ENCODE peak calls at places on chromosomes 13 and 19, in nine cellular contexts. One of them, this sample, is unnamed.

GRCh38 chr13:29497137-29497654 is 98.3 kb downstream of the SLC7A1 start:
- DNase-seq in DMS 273 treated with DMSO at 0.1 percent for 48 hours: peak; percentile 28
- DNase-seq in NCI-H460: no peak
- DNase-seq in MCF 10A: no peak
- DNase-seq in WTC11: no peak
- DNase-seq in T-helper 9 cell: no peak
- DNase-seq in effector CD4-positive, alpha-beta T cell: no peak
- DNase-seq in MV-4-11: no peak
- DNase-seq in central memory CD4-positive, alpha-beta T cell: no peak
- DNase-seq in this sample: peak; percentile 43

GRCh38 chr19:44592451-44592890 is 20.9 kb upstream of the IGSF23 start:
- DNase-seq in central memory CD4-positive, alpha-beta T cell: no peak
- DNase-seq in WTC11: no peak
- DNase-seq in T-helper 9 cell: no peak
- DNase-seq in MV-4-11: peak; percentile 93
- DNase-seq in MCF 10A: no peak
- DNase-seq in DMS 273 treated with DMSO at 0.1 percent for 48 hours: no peak
- DNase-seq in effector CD4-positive, alpha-beta T cell: no peak
- DNase-seq in NCI-H460: no peak
- DNase-seq in this sample: no peak

GRCh38 chr13:67076378-67076777 is 153.8 kb downstream of the PCDH9 start:
- DNase-seq in effector CD4-positive, alpha-beta T cell: no peak
- DNase-seq in MV-4-11: no peak
- DNase-seq in WTC11: no peak
- DNase-seq in central memory CD4-positive, alpha-beta T cell: no peak
- DNase-seq in NCI-H460: no peak
- DNase-seq in DMS 273 treated with DMSO at 0.1 percent for 48 hours: no peak
- DNase-seq in MCF 10A: no peak
- DNase-seq in T-helper 9 cell: no peak
- DNase-seq in this sample: no peak

GRCh38 chr19:40089462-40089861 is 1.3 kb downstream of the ZNF780A start:
- DNase-seq in WTC11: no peak
- DNase-seq in MV-4-11: no peak
- DNase-seq in T-helper 9 cell: no peak
- DNase-seq in MCF 10A: peak; percentile 0
- DNase-seq in central memory CD4-positive, alpha-beta T cell: no peak
- DNase-seq in DMS 273 treated with DMSO at 0.1 percent for 48 hours: no peak
- DNase-seq in effector CD4-positive, alpha-beta T cell: no peak
- DNase-seq in NCI-H460: no peak
- DNase-seq in this sample: no peak

GRCh38 chr13:81686877-81687276 is 1346.0 kb upstream of the SPRY2 start:
- DNase-seq in MCF 10A: peak; percentile 77
- DNase-seq in NCI-H460: no peak
- DNase-seq in DMS 273 treated with DMSO at 0.1 percent for 48 hours: no peak
- DNase-seq in central memory CD4-positive, alpha-beta T cell: no peak
- DNase-seq in effector CD4-positive, alpha-beta T cell: no peak
- DNase-seq in WTC11: no peak
- DNase-seq in T-helper 9 cell: no peak
- DNase-seq in MV-4-11: no peak
- DNase-seq in this sample: no peak

GRCh38 chr13:92259523-92259922 is 861.1 kb downstream of the GPC5 start:
- DNase-seq in central memory CD4-positive, alpha-beta T cell: no peak
- DNase-seq in MCF 10A: peak; percentile 13
- DNase-seq in DMS 273 treated with DMSO at 0.1 percent for 48 hours: no peak
- DNase-seq in MV-4-11: no peak
- DNase-seq in WTC11: no peak
- DNase-seq in effector CD4-positive, alpha-beta T cell: no peak
- DNase-seq in T-helper 9 cell: no peak
- DNase-seq in NCI-H460: no peak
- DNase-seq in this sample: no peak

GRCh38 chr19:51338563-51339312 is 3.2 kb downstream of the VSIG10L start:
- DNase-seq in NCI-H460: peak; percentile 70
- DNase-seq in effector CD4-positive, alpha-beta T cell: peak; percentile 78
- DNase-seq in MV-4-11: peak; percentile 71
- DNase-seq in MCF 10A: peak; percentile 83
- DNase-seq in DMS 273 treated with DMSO at 0.1 percent for 48 hours: peak; percentile 61
- DNase-seq in central memory CD4-positive, alpha-beta T cell: peak; percentile 75
- DNase-seq in T-helper 9 cell: peak; percentile 83
- DNase-seq in WTC11: peak; percentile 91
- DNase-seq in this sample: peak; percentile 92

GRCh38 chr13:110233682-110234280 is 73.2 kb downstream of the COL4A1 start:
- DNase-seq in WTC11: no peak
- DNase-seq in T-helper 9 cell: no peak
- DNase-seq in NCI-H460: no peak
- DNase-seq in MCF 10A: no peak
- DNase-seq in central memory CD4-positive, alpha-beta T cell: no peak
- DNase-seq in DMS 273 treated with DMSO at 0.1 percent for 48 hours: no peak
- DNase-seq in MV-4-11: no peak
- DNase-seq in effector CD4-positive, alpha-beta T cell: no peak
- DNase-seq in this sample: no peak

GRCh38 chr19:30341646-30342201 is 30.5 kb upstream of the ZNF536 start:
- DNase-seq in MCF 10A: no peak
- DNase-seq in DMS 273 treated with DMSO at 0.1 percent for 48 hours: no peak
- DNase-seq in NCI-H460: no peak
- DNase-seq in WTC11: no peak
- DNase-seq in central memory CD4-positive, alpha-beta T cell: no peak
- DNase-seq in T-helper 9 cell: no peak
- DNase-seq in MV-4-11: no peak
- DNase-seq in effector CD4-positive, alpha-beta T cell: no peak
- DNase-seq in this sample: no peak

GRCh38 chr13:75482070-75482819 is at the start of gene TBC1D4:
- DNase-seq in MCF 10A: peak; percentile 92
- DNase-seq in DMS 273 treated with DMSO at 0.1 percent for 48 hours: peak; percentile 78
- DNase-seq in NCI-H460: peak; percentile 91
- DNase-seq in central memory CD4-positive, alpha-beta T cell: peak; percentile 22
- DNase-seq in WTC11: peak; percentile 93
- DNase-seq in T-helper 9 cell: peak; percentile 25
- DNase-seq in effector CD4-positive, alpha-beta T cell: peak; percentile 22
- DNase-seq in MV-4-11: peak; percentile 80
- DNase-seq in this sample: peak; percentile 85

GRCh38 chr13:42272776-42273175 is 824 bp downstream of the AKAP11 start:
- DNase-seq in NCI-H460: no peak
- DNase-seq in central memory CD4-positive, alpha-beta T cell: peak; percentile 26
- DNase-seq in MV-4-11: no peak
- DNase-seq in effector CD4-positive, alpha-beta T cell: no peak
- DNase-seq in WTC11: no peak
- DNase-seq in T-helper 9 cell: no peak
- DNase-seq in MCF 10A: no peak
- DNase-seq in DMS 273 treated with DMSO at 0.1 percent for 48 hours: no peak
- DNase-seq in this sample: no peak

GRCh38 chr13:59750860-59751259 is 412.9 kb downstream of the DIAPH3 start:
- DNase-seq in T-helper 9 cell: no peak
- DNase-seq in WTC11: peak; percentile 49
- DNase-seq in MCF 10A: no peak
- DNase-seq in NCI-H460: no peak
- DNase-seq in DMS 273 treated with DMSO at 0.1 percent for 48 hours: peak; percentile 69
- DNase-seq in effector CD4-positive, alpha-beta T cell: no peak
- DNase-seq in MV-4-11: no peak
- DNase-seq in central memory CD4-positive, alpha-beta T cell: no peak
- DNase-seq in this sample: peak; percentile 59

GRCh38 chr13:26474286-26474685 is 83.2 kb upstream of the WASF3 start:
- DNase-seq in WTC11: no peak
- DNase-seq in T-helper 9 cell: no peak
- DNase-seq in NCI-H460: no peak
- DNase-seq in DMS 273 treated with DMSO at 0.1 percent for 48 hours: no peak
- DNase-seq in MCF 10A: no peak
- DNase-seq in MV-4-11: no peak
- DNase-seq in central memory CD4-positive, alpha-beta T cell: no peak
- DNase-seq in effector CD4-positive, alpha-beta T cell: no peak
- DNase-seq in this sample: no peak

GRCh38 chr13:58620171-58620570 is 988.6 kb downstream of the PCDH17 start:
- DNase-seq in DMS 273 treated with DMSO at 0.1 percent for 48 hours: no peak
- DNase-seq in WTC11: no peak
- DNase-seq in MV-4-11: no peak
- DNase-seq in T-helper 9 cell: no peak
- DNase-seq in MCF 10A: no peak
- DNase-seq in NCI-H460: no peak
- DNase-seq in central memory CD4-positive, alpha-beta T cell: no peak
- DNase-seq in effector CD4-positive, alpha-beta T cell: no peak
- DNase-seq in this sample: no peak

GRCh38 chr13:94063096-94063495 is 416.4 kb downstream of the DCT start:
- DNase-seq in DMS 273 treated with DMSO at 0.1 percent for 48 hours: no peak
- DNase-seq in WTC11: no peak
- DNase-seq in T-helper 9 cell: no peak
- DNase-seq in central memory CD4-positive, alpha-beta T cell: no peak
- DNase-seq in MCF 10A: no peak
- DNase-seq in effector CD4-positive, alpha-beta T cell: no peak
- DNase-seq in NCI-H460: no peak
- DNase-seq in MV-4-11: no peak
- DNase-seq in this sample: no peak

GRCh38 chr13:43085545-43085944 is 62.2 kb downstream of the DNAJC15 start:
- DNase-seq in DMS 273 treated with DMSO at 0.1 percent for 48 hours: peak; percentile 80
- DNase-seq in T-helper 9 cell: no peak
- DNase-seq in NCI-H460: peak; percentile 27
- DNase-seq in central memory CD4-positive, alpha-beta T cell: no peak
- DNase-seq in MCF 10A: peak; percentile 46
- DNase-seq in MV-4-11: no peak
- DNase-seq in WTC11: no peak
- DNase-seq in effector CD4-positive, alpha-beta T cell: no peak
- DNase-seq in this sample: no peak

GRCh38 chr19:54041969-54042606 is 21.6 kb downstream of the VSTM1 start:
- DNase-seq in DMS 273 treated with DMSO at 0.1 percent for 48 hours: no peak
- DNase-seq in WTC11: no peak
- DNase-seq in effector CD4-positive, alpha-beta T cell: no peak
- DNase-seq in central memory CD4-positive, alpha-beta T cell: no peak
- DNase-seq in MCF 10A: no peak
- DNase-seq in NCI-H460: no peak
- DNase-seq in T-helper 9 cell: no peak
- DNase-seq in MV-4-11: no peak
- DNase-seq in this sample: no peak

GRCh38 chr13:97366172-97366688 is 67.7 kb upstream of the RAP2A start:
- DNase-seq in DMS 273 treated with DMSO at 0.1 percent for 48 hours: no peak
- DNase-seq in effector CD4-positive, alpha-beta T cell: no peak
- DNase-seq in NCI-H460: no peak
- DNase-seq in T-helper 9 cell: no peak
- DNase-seq in MV-4-11: no peak
- DNase-seq in WTC11: no peak
- DNase-seq in MCF 10A: no peak
- DNase-seq in central memory CD4-positive, alpha-beta T cell: no peak
- DNase-seq in this sample: no peak